ENCODE peak calls at places on chromosome 1, in four cellular contexts. A, G, I and V are unnamed samples.
A peak's percentile ranks its signal among the peaks of the same experiment; 100 is the strongest.

GRCh38 chr1:29532741-29533140 is 296.4 kb downstream of the PTPRU start:
- DNase-seq in I (no peak), G (no peak), A (no peak), V (no peak)

GRCh38 chr1:20343149-20343936 is 52.7 kb downstream of the VWA5B1 start:
- DNase-seq in G (peak; percentile 98), A (peak; percentile 89), I (peak; percentile 86), V (peak; percentile 89)

GRCh38 chr1:36771222-36771621 is 263.1 kb downstream of the GRIK3 start:
- DNase-seq in G (no peak), I (peak; percentile 69), A (peak; percentile 65), V (no peak)

GRCh38 chr1:87435484-87435883 is 106.8 kb downstream of the LMO4 start:
- DNase-seq in A (no peak), G (peak; percentile 65), I (no peak), V (no peak)

GRCh38 chr1:67308136-67308535 is 463 bp downstream of the IL12RB2 start:
- DNase-seq in I (peak; percentile 61), A (peak; percentile 35), G (no peak), V (no peak)

GRCh38 chr1:66860529-66860928 is 59.5 kb upstream of the INSL5 start:
- DNase-seq in A (no peak), I (no peak), G (no peak), V (no peak)

GRCh38 chr1:226640737-226641136 is 92.2 kb downstream of the STUM start:
- DNase-seq in I (no peak), A (no peak), G (no peak), V (no peak)

GRCh38 chr1:153615406-153615805 is 719 bp downstream of the S100A14 start:
- DNase-seq in G (no peak), A (no peak), I (no peak), V (no peak)

GRCh38 chr1:14334336-14335176 is 263.9 kb upstream of the KAZN start:
- DNase-seq in A (no peak), G (no peak), I (no peak), V (no peak)

GRCh38 chr1:116929961-116930592 is 20.4 kb downstream of the PTGFRN start:
- DNase-seq in G (no peak), I (no peak), A (no peak), V (no peak)

GRCh38 chr1:116933586-116934515 is 24.1 kb downstream of the PTGFRN start:
- DNase-seq in A (no peak), G (no peak), I (no peak), V (no peak)

GRCh38 chr1:116931016-116931918 is 21.6 kb downstream of the PTGFRN start:
- DNase-seq in G (peak; percentile 31), I (no peak), A (no peak), V (no peak)

DNA sequence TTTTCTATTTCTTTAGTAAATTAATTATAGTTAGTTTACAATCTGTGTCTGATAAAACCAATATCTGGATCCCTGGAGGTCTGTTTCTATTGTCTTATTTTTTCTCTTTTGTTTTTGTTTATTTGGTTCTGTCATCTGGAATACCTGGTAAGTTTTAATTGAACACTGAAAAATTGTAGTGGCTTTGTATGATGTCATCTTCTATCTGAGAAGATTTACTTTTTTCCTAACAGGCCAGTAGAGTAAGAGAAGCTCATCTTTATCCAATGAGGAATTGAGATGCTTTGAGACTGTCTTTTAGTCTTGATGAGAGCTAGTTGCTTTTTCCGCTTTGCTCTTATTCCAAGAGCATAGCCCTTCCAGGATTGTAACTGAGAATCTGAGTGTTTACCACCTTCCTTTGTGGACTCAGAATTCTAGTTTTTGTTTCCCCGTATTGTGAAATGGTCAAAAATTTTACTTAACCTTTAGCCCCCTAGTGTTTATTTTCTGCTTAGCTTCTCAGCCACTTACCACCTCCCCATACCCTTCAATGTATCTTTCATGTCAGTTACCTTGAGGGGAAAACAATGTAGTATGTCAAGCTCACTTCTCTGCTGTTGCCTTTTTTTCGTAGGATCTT is 25.0 kb downstream of the PTGFRN start:
- DNase-seq in G (peak; percentile 60), I (no peak), A (no peak), V (no peak)
- TF ChIP-seq TEAD4 in G (no peak), I (no peak), A (no peak), V (no peak)

GRCh38 chr1:2414297-2414958 is 2.1 kb upstream of the PEX10 start:
- DNase-seq in G (peak; percentile 84), A (peak; percentile 86), I (peak; percentile 93), V (peak; percentile 91)

GRCh38 chr1:2416403-2416802 is 4.0 kb upstream of the PEX10 start:
- DNase-seq in A (no peak), I (no peak), G (no peak), V (no peak)

GRCh38 chr1:2417083-2417832 is 4.9 kb upstream of the PEX10 start:
- DNase-seq in G (no peak), I (no peak), A (no peak), V (no peak)

GRCh38 chr1:2415337-2415736 is 3.0 kb upstream of the PEX10 start:
- DNase-seq in I (no peak), G (no peak), A (no peak), V (no peak)

GRCh38 chr1:2415801-2416208 is 3.4 kb upstream of the PEX10 start:
- DNase-seq in G (no peak), I (no peak), A (no peak), V (no peak)
- TF ChIP-seq TEAD4 in G (no peak), I (no peak), A (no peak), V (no peak)

GRCh38 chr1:12088607-12089006 is 25.5 kb downstream of the TNFRSF8 start:
- DNase-seq in I (no peak), A (no peak), G (no peak), V (no peak)
- TF ChIP-seq TEAD4 in I (no peak), A (no peak), G (no peak), V (no peak)

GRCh38 chr1:58763214-58763613 is 20.6 kb downstream of the JUN start:
- DNase-seq in I (no peak), G (no peak), A (no peak), V (no peak)
- TF ChIP-seq TEAD4 in I (no peak), G (no peak), A (no peak), V (peak; percentile 67)